ENCODE peak calls at places on chromosome 7, in eight cellular contexts. One of them, this sample, is unnamed.

GRCh38 chr7:47573758-47574472 is 8.0 kb downstream of the TNS3 start:
- DNase-seq in OCI-LY7: no peak
- DNase-seq in right atrium auricular region: no peak
- DNase-seq in EH: peak; percentile 98
- DNase-seq in M059J: peak; percentile 99
- DNase-seq in NCI-H69: peak; percentile 51
- DNase-seq in activated B cell treated with CpG ODN at 0.5 μM for 24 hours: no peak
- DNase-seq in T-helper 17 cell: no peak
- DNase-seq in this sample: peak; percentile 93

GRCh38 chr7:157738064-157738460 is 401.3 kb downstream of the DNAJB6 start:
- DNase-seq in OCI-LY7: no peak
- DNase-seq in right atrium auricular region: no peak
- DNase-seq in EH: no peak
- DNase-seq in M059J: no peak
- DNase-seq in NCI-H69: no peak
- DNase-seq in activated B cell treated with CpG ODN at 0.5 μM for 24 hours: no peak
- DNase-seq in T-helper 17 cell: no peak
- DNase-seq in this sample: no peak

GRCh38 chr7:132576723-132577089 is 436 bp upstream of the PLXNA4 start:
- DNase-seq in OCI-LY7: no peak
- DNase-seq in right atrium auricular region: no peak
- DNase-seq in EH: no peak
- DNase-seq in M059J: no peak
- DNase-seq in NCI-H69: peak; percentile 37
- DNase-seq in activated B cell treated with CpG ODN at 0.5 μM for 24 hours: no peak
- DNase-seq in T-helper 17 cell: no peak
- DNase-seq in this sample: no peak

GRCh38 chr7:139084709-139085108 is 24.8 kb downstream of the ZC3HAV1 start:
- DNase-seq in OCI-LY7: no peak
- DNase-seq in right atrium auricular region: no peak
- DNase-seq in EH: no peak
- DNase-seq in M059J: no peak
- DNase-seq in NCI-H69: no peak
- DNase-seq in activated B cell treated with CpG ODN at 0.5 μM for 24 hours: no peak
- DNase-seq in T-helper 17 cell: no peak
- DNase-seq in this sample: no peak

GRCh38 chr7:149562602-149563001 is 65.0 kb upstream of the ZNF746 start:
- DNase-seq in OCI-LY7: no peak
- DNase-seq in right atrium auricular region: no peak
- DNase-seq in EH: peak; percentile 41
- DNase-seq in M059J: no peak
- DNase-seq in NCI-H69: no peak
- DNase-seq in activated B cell treated with CpG ODN at 0.5 μM for 24 hours: no peak
- DNase-seq in T-helper 17 cell: no peak
- DNase-seq in this sample: peak; percentile 71

GRCh38 chr7:107014381-107015023 is 30.0 kb upstream of the PRKAR2B start:
- DNase-seq in OCI-LY7: no peak
- DNase-seq in right atrium auricular region: no peak
- DNase-seq in EH: no peak
- DNase-seq in M059J: peak; percentile 63
- DNase-seq in NCI-H69: no peak
- DNase-seq in activated B cell treated with CpG ODN at 0.5 μM for 24 hours: no peak
- DNase-seq in T-helper 17 cell: no peak
- DNase-seq in this sample: no peak

GRCh38 chr7:33130184-33130583 is 820 bp downstream of the BBS9 start:
- DNase-seq in OCI-LY7: no peak
- DNase-seq in right atrium auricular region: no peak
- DNase-seq in EH: peak; percentile 22
- DNase-seq in M059J: peak; percentile 54
- DNase-seq in NCI-H69: no peak
- DNase-seq in activated B cell treated with CpG ODN at 0.5 μM for 24 hours: no peak
- DNase-seq in T-helper 17 cell: no peak
- DNase-seq in this sample: peak; percentile 26

GRCh38 chr7:84194484-84195260 is at the start of gene SEMA3A:
- DNase-seq in OCI-LY7: no peak
- DNase-seq in right atrium auricular region: no peak
- DNase-seq in EH: peak; percentile 82
- DNase-seq in M059J: peak; percentile 88
- DNase-seq in NCI-H69: peak; percentile 86
- DNase-seq in activated B cell treated with CpG ODN at 0.5 μM for 24 hours: no peak
- DNase-seq in T-helper 17 cell: no peak
- DNase-seq in this sample: peak; percentile 90

GRCh38 chr7:143384148-143384547 is 3.0 kb downstream of the ZYX start:
- DNase-seq in OCI-LY7: no peak
- DNase-seq in right atrium auricular region: no peak
- DNase-seq in EH: peak; percentile 75
- DNase-seq in M059J: no peak
- DNase-seq in NCI-H69: no peak
- DNase-seq in activated B cell treated with CpG ODN at 0.5 μM for 24 hours: no peak
- DNase-seq in T-helper 17 cell: no peak
- DNase-seq in this sample: peak; percentile 75

GRCh38 chr7:105188201-105188600 is 174.2 kb downstream of the KMT2E start:
- DNase-seq in OCI-LY7: no peak
- DNase-seq in right atrium auricular region: no peak
- DNase-seq in EH: peak; percentile 44
- DNase-seq in M059J: no peak
- DNase-seq in NCI-H69: no peak
- DNase-seq in activated B cell treated with CpG ODN at 0.5 μM for 24 hours: no peak
- DNase-seq in T-helper 17 cell: no peak
- DNase-seq in this sample: no peak

GRCh38 chr7:51016546-51016945 is 233.8 kb upstream of the GRB10 start:
- DNase-seq in OCI-LY7: no peak
- DNase-seq in right atrium auricular region: peak; percentile 23
- DNase-seq in EH: no peak
- DNase-seq in M059J: no peak
- DNase-seq in NCI-H69: no peak
- DNase-seq in activated B cell treated with CpG ODN at 0.5 μM for 24 hours: no peak
- DNase-seq in T-helper 17 cell: no peak
- DNase-seq in this sample: no peak

GRCh38 chr7:157709531-157710251 is 372.9 kb downstream of the DNAJB6 start:
- DNase-seq in OCI-LY7: no peak
- DNase-seq in right atrium auricular region: no peak
- DNase-seq in EH: no peak
- DNase-seq in M059J: no peak
- DNase-seq in NCI-H69: no peak
- DNase-seq in activated B cell treated with CpG ODN at 0.5 μM for 24 hours: peak; percentile 7
- DNase-seq in T-helper 17 cell: no peak
- DNase-seq in this sample: no peak

GRCh38 chr7:30424536-30424935 is 54.0 kb downstream of the NOD1 start:
- DNase-seq in OCI-LY7: no peak
- DNase-seq in right atrium auricular region: peak; percentile 38
- DNase-seq in EH: no peak
- DNase-seq in M059J: no peak
- DNase-seq in NCI-H69: no peak
- DNase-seq in activated B cell treated with CpG ODN at 0.5 μM for 24 hours: no peak
- DNase-seq in T-helper 17 cell: no peak
- DNase-seq in this sample: no peak

GRCh38 chr7:2830609-2831376 is 13.3 kb downstream of the GNA12 start:
- DNase-seq in OCI-LY7: no peak
- DNase-seq in right atrium auricular region: no peak
- DNase-seq in EH: no peak
- DNase-seq in M059J: no peak
- DNase-seq in NCI-H69: no peak
- DNase-seq in activated B cell treated with CpG ODN at 0.5 μM for 24 hours: no peak
- DNase-seq in T-helper 17 cell: no peak
- DNase-seq in this sample: no peak

GRCh38 chr7:51265066-51265907 is 51.3 kb downstream of the COBL start:
- DNase-seq in OCI-LY7: no peak
- DNase-seq in right atrium auricular region: no peak
- DNase-seq in EH: no peak
- DNase-seq in M059J: no peak
- DNase-seq in NCI-H69: peak; percentile 50
- DNase-seq in activated B cell treated with CpG ODN at 0.5 μM for 24 hours: no peak
- DNase-seq in T-helper 17 cell: no peak
- DNase-seq in this sample: no peak

GRCh38 chr7:51847461-51848134 is 531.0 kb upstream of the COBL start:
- DNase-seq in OCI-LY7: no peak
- DNase-seq in right atrium auricular region: no peak
- DNase-seq in EH: no peak
- DNase-seq in M059J: no peak
- DNase-seq in NCI-H69: no peak
- DNase-seq in activated B cell treated with CpG ODN at 0.5 μM for 24 hours: no peak
- DNase-seq in T-helper 17 cell: no peak
- DNase-seq in this sample: no peak

GRCh38 chr7:104979167-104979841 is 34.7 kb upstream of the KMT2E start:
- DNase-seq in OCI-LY7: no peak
- DNase-seq in right atrium auricular region: no peak
- DNase-seq in EH: peak; percentile 78
- DNase-seq in M059J: peak; percentile 87
- DNase-seq in NCI-H69: peak; percentile 92
- DNase-seq in activated B cell treated with CpG ODN at 0.5 μM for 24 hours: no peak
- DNase-seq in T-helper 17 cell: no peak
- DNase-seq in this sample: peak; percentile 52

GRCh38 chr7:19747740-19748339 is 25.6 kb downstream of the TMEM196 start:
- DNase-seq in OCI-LY7: peak; percentile 34
- DNase-seq in right atrium auricular region: no peak
- DNase-seq in EH: peak; percentile 15
- DNase-seq in M059J: peak; percentile 56
- DNase-seq in NCI-H69: peak; percentile 75
- DNase-seq in activated B cell treated with CpG ODN at 0.5 μM for 24 hours: no peak
- DNase-seq in T-helper 17 cell: no peak
- DNase-seq in this sample: peak; percentile 66

GRCh38 chr7:138097064-138097741 is 20.9 kb downstream of the AKR1D1 start:
- DNase-seq in OCI-LY7: peak; percentile 8
- DNase-seq in right atrium auricular region: no peak
- DNase-seq in EH: peak; percentile 23
- DNase-seq in M059J: peak; percentile 36
- DNase-seq in NCI-H69: peak; percentile 25
- DNase-seq in activated B cell treated with CpG ODN at 0.5 μM for 24 hours: no peak
- DNase-seq in T-helper 17 cell: no peak
- DNase-seq in this sample: peak; percentile 49

GRCh38 chr7:80826520-80827237 is 92.2 kb downstream of the SEMA3C start:
- DNase-seq in OCI-LY7: no peak
- DNase-seq in right atrium auricular region: no peak
- DNase-seq in EH: peak; percentile 72
- DNase-seq in M059J: peak; percentile 93
- DNase-seq in NCI-H69: peak; percentile 93
- DNase-seq in activated B cell treated with CpG ODN at 0.5 μM for 24 hours: no peak
- DNase-seq in T-helper 17 cell: no peak
- DNase-seq in this sample: peak; percentile 64

GRCh38 chr7:21261627-21262564 is 166.0 kb upstream of the SP4 start:
- DNase-seq in OCI-LY7: peak; percentile 44
- DNase-seq in right atrium auricular region: no peak
- DNase-seq in EH: peak; percentile 44
- DNase-seq in M059J: peak; percentile 17
- DNase-seq in NCI-H69: peak; percentile 84
- DNase-seq in activated B cell treated with CpG ODN at 0.5 μM for 24 hours: peak; percentile 18
- DNase-seq in T-helper 17 cell: peak; percentile 11
- DNase-seq in this sample: peak; percentile 51

GRCh38 chr7:108045669-108046068 is 42.7 kb upstream of the LAMB1 start:
- DNase-seq in OCI-LY7: no peak
- DNase-seq in right atrium auricular region: no peak
- DNase-seq in EH: no peak
- DNase-seq in M059J: no peak
- DNase-seq in NCI-H69: no peak
- DNase-seq in activated B cell treated with CpG ODN at 0.5 μM for 24 hours: no peak
- DNase-seq in T-helper 17 cell: no peak
- DNase-seq in this sample: no peak

GRCh38 chr7:140084972-140085371 is 22.2 kb upstream of the PARP12 start:
- DNase-seq in OCI-LY7: no peak
- DNase-seq in right atrium auricular region: no peak
- DNase-seq in EH: no peak
- DNase-seq in M059J: no peak
- DNase-seq in NCI-H69: peak; percentile 22
- DNase-seq in activated B cell treated with CpG ODN at 0.5 μM for 24 hours: no peak
- DNase-seq in T-helper 17 cell: no peak
- DNase-seq in this sample: peak; percentile 17

GRCh38 chr7:30048582-30048981 is 20.4 kb downstream of the PLEKHA8 start:
- DNase-seq in OCI-LY7: no peak
- DNase-seq in right atrium auricular region: no peak
- DNase-seq in EH: no peak
- DNase-seq in M059J: no peak
- DNase-seq in NCI-H69: no peak
- DNase-seq in activated B cell treated with CpG ODN at 0.5 μM for 24 hours: no peak
- DNase-seq in T-helper 17 cell: no peak
- DNase-seq in this sample: no peak

This sample was measured in ELR.